ENCODE peak calls at places on chromosomes 1 and 21, in six cellular contexts. One of them, this sample, is unnamed.

GRCh38 chr1:180270767-180271639 is 40.9 kb downstream of the LHX4 start:
- DNase-seq in GM19239: no peak
- DNase-seq in MV-4-11: peak; percentile 36
- DNase-seq in NCI-H1048: no peak
- DNase-seq in foreskin melanocyte: no peak
- DNase-seq in stimulated activated CD4-positive, alpha-beta T cell treated with anti-CD3 and anti-CD28 coated beads, Interleukin-12 subunit alpha, Interleukin-12 subunit beta, amount 100 ng/mL, for 48 hours: no peak
- DNase-seq in this sample: no peak

GRCh38 chr1:87644500-87645245 is 316.0 kb downstream of the LMO4 start:
- DNase-seq in GM19239: no peak
- DNase-seq in MV-4-11: peak; percentile 90
- DNase-seq in NCI-H1048: no peak
- DNase-seq in foreskin melanocyte: peak; percentile 2
- DNase-seq in stimulated activated CD4-positive, alpha-beta T cell treated with anti-CD3 and anti-CD28 coated beads, Interleukin-12 subunit alpha, Interleukin-12 subunit beta, amount 100 ng/mL, for 48 hours: no peak
- DNase-seq in this sample: peak; percentile 76

GRCh38 chr1:228416217-228416971 is at the start of gene TRIM17:
- DNase-seq in GM19239: no peak
- DNase-seq in MV-4-11: no peak
- DNase-seq in NCI-H1048: peak; percentile 43
- DNase-seq in foreskin melanocyte: no peak
- DNase-seq in stimulated activated CD4-positive, alpha-beta T cell treated with anti-CD3 and anti-CD28 coated beads, Interleukin-12 subunit alpha, Interleukin-12 subunit beta, amount 100 ng/mL, for 48 hours: peak; percentile 11
- DNase-seq in this sample: no peak

GRCh38 chr1:6891781-6892579 is 106.7 kb downstream of the CAMTA1 start:
- DNase-seq in GM19239: no peak
- DNase-seq in MV-4-11: no peak
- DNase-seq in NCI-H1048: no peak
- DNase-seq in foreskin melanocyte: no peak
- DNase-seq in stimulated activated CD4-positive, alpha-beta T cell treated with anti-CD3 and anti-CD28 coated beads, Interleukin-12 subunit alpha, Interleukin-12 subunit beta, amount 100 ng/mL, for 48 hours: peak; percentile 37
- DNase-seq in this sample: no peak

GRCh38 chr1:39900662-39901485 is 843 bp downstream of the MYCL start:
- DNase-seq in GM19239: no peak
- DNase-seq in MV-4-11: no peak
- DNase-seq in NCI-H1048: no peak
- DNase-seq in foreskin melanocyte: peak; percentile 23
- DNase-seq in stimulated activated CD4-positive, alpha-beta T cell treated with anti-CD3 and anti-CD28 coated beads, Interleukin-12 subunit alpha, Interleukin-12 subunit beta, amount 100 ng/mL, for 48 hours: no peak
- DNase-seq in this sample: no peak

GRCh38 chr1:16449666-16450065 is 9.1 kb downstream of the NECAP2 start:
- DNase-seq in GM19239: no peak
- DNase-seq in MV-4-11: no peak
- DNase-seq in NCI-H1048: no peak
- DNase-seq in foreskin melanocyte: no peak
- DNase-seq in stimulated activated CD4-positive, alpha-beta T cell treated with anti-CD3 and anti-CD28 coated beads, Interleukin-12 subunit alpha, Interleukin-12 subunit beta, amount 100 ng/mL, for 48 hours: no peak
- DNase-seq in this sample: no peak

GRCh38 chr21:26752849-26753248 is 92.4 kb downstream of the ADAMTS1 start:
- DNase-seq in GM19239: no peak
- DNase-seq in MV-4-11: no peak
- DNase-seq in NCI-H1048: no peak
- DNase-seq in foreskin melanocyte: no peak
- DNase-seq in stimulated activated CD4-positive, alpha-beta T cell treated with anti-CD3 and anti-CD28 coated beads, Interleukin-12 subunit alpha, Interleukin-12 subunit beta, amount 100 ng/mL, for 48 hours: no peak
- DNase-seq in this sample: no peak

GRCh38 chr1:65882091-65882490 is 89.4 kb downstream of the PDE4B start:
- DNase-seq in GM19239: no peak
- DNase-seq in MV-4-11: no peak
- DNase-seq in NCI-H1048: no peak
- DNase-seq in foreskin melanocyte: no peak
- DNase-seq in stimulated activated CD4-positive, alpha-beta T cell treated with anti-CD3 and anti-CD28 coated beads, Interleukin-12 subunit alpha, Interleukin-12 subunit beta, amount 100 ng/mL, for 48 hours: no peak
- DNase-seq in this sample: no peak

GRCh38 chr1:15943515-15944307 is 32.2 kb downstream of the ZBTB17 start:
- DNase-seq in GM19239: no peak
- DNase-seq in MV-4-11: no peak
- DNase-seq in NCI-H1048: no peak
- DNase-seq in foreskin melanocyte: no peak
- DNase-seq in stimulated activated CD4-positive, alpha-beta T cell treated with anti-CD3 and anti-CD28 coated beads, Interleukin-12 subunit alpha, Interleukin-12 subunit beta, amount 100 ng/mL, for 48 hours: no peak
- DNase-seq in this sample: no peak

GRCh38 chr1:203077367-203077766 is 8.4 kb downstream of the MYOG start:
- DNase-seq in GM19239: no peak
- DNase-seq in MV-4-11: no peak
- DNase-seq in NCI-H1048: no peak
- DNase-seq in foreskin melanocyte: no peak
- DNase-seq in stimulated activated CD4-positive, alpha-beta T cell treated with anti-CD3 and anti-CD28 coated beads, Interleukin-12 subunit alpha, Interleukin-12 subunit beta, amount 100 ng/mL, for 48 hours: no peak
- DNase-seq in this sample: no peak

GRCh38 chr1:247924868-247925267 is at the start of gene OR2AJ1:
- DNase-seq in GM19239: no peak
- DNase-seq in MV-4-11: no peak
- DNase-seq in NCI-H1048: no peak
- DNase-seq in foreskin melanocyte: no peak
- DNase-seq in stimulated activated CD4-positive, alpha-beta T cell treated with anti-CD3 and anti-CD28 coated beads, Interleukin-12 subunit alpha, Interleukin-12 subunit beta, amount 100 ng/mL, for 48 hours: no peak
- DNase-seq in this sample: no peak

GRCh38 chr1:5983361-5984103 is 8.7 kb downstream of the NPHP4 start:
- DNase-seq in GM19239: no peak
- DNase-seq in MV-4-11: no peak
- DNase-seq in NCI-H1048: no peak
- DNase-seq in foreskin melanocyte: no peak
- DNase-seq in stimulated activated CD4-positive, alpha-beta T cell treated with anti-CD3 and anti-CD28 coated beads, Interleukin-12 subunit alpha, Interleukin-12 subunit beta, amount 100 ng/mL, for 48 hours: no peak
- DNase-seq in this sample: no peak

GRCh38 chr1:46547481-46548383 is 3.7 kb downstream of the KNCN start:
- DNase-seq in GM19239: no peak
- DNase-seq in MV-4-11: peak; percentile 30
- DNase-seq in NCI-H1048: no peak
- DNase-seq in foreskin melanocyte: no peak
- DNase-seq in stimulated activated CD4-positive, alpha-beta T cell treated with anti-CD3 and anti-CD28 coated beads, Interleukin-12 subunit alpha, Interleukin-12 subunit beta, amount 100 ng/mL, for 48 hours: no peak
- DNase-seq in this sample: peak; percentile 58

GRCh38 chr1:164617607-164618564 is 58.9 kb downstream of the PBX1 start:
- DNase-seq in GM19239: no peak
- DNase-seq in MV-4-11: no peak
- DNase-seq in NCI-H1048: no peak
- DNase-seq in foreskin melanocyte: peak; percentile 19
- DNase-seq in stimulated activated CD4-positive, alpha-beta T cell treated with anti-CD3 and anti-CD28 coated beads, Interleukin-12 subunit alpha, Interleukin-12 subunit beta, amount 100 ng/mL, for 48 hours: no peak
- DNase-seq in this sample: peak; percentile 31

GRCh38 chr1:93579891-93580290 is 101.7 kb downstream of the BCAR3 start:
- DNase-seq in GM19239: no peak
- DNase-seq in MV-4-11: no peak
- DNase-seq in NCI-H1048: no peak
- DNase-seq in foreskin melanocyte: no peak
- DNase-seq in stimulated activated CD4-positive, alpha-beta T cell treated with anti-CD3 and anti-CD28 coated beads, Interleukin-12 subunit alpha, Interleukin-12 subunit beta, amount 100 ng/mL, for 48 hours: no peak
- DNase-seq in this sample: no peak

GRCh38 chr1:47683402-47683801 is 245.6 kb downstream of the FOXD2 start:
- DNase-seq in GM19239: no peak
- DNase-seq in MV-4-11: no peak
- DNase-seq in NCI-H1048: no peak
- DNase-seq in foreskin melanocyte: no peak
- DNase-seq in stimulated activated CD4-positive, alpha-beta T cell treated with anti-CD3 and anti-CD28 coated beads, Interleukin-12 subunit alpha, Interleukin-12 subunit beta, amount 100 ng/mL, for 48 hours: no peak
- DNase-seq in this sample: no peak

GRCh38 chr1:16174886-16175598 is 19.2 kb upstream of the EPHA2 start:
- DNase-seq in GM19239: no peak
- DNase-seq in MV-4-11: no peak
- DNase-seq in NCI-H1048: no peak
- DNase-seq in foreskin melanocyte: no peak
- DNase-seq in stimulated activated CD4-positive, alpha-beta T cell treated with anti-CD3 and anti-CD28 coated beads, Interleukin-12 subunit alpha, Interleukin-12 subunit beta, amount 100 ng/mL, for 48 hours: no peak
- DNase-seq in this sample: no peak

GRCh38 chr1:24216254-24216653 is 29.2 kb upstream of the IFNLR1 start:
- DNase-seq in GM19239: no peak
- DNase-seq in MV-4-11: no peak
- DNase-seq in NCI-H1048: no peak
- DNase-seq in foreskin melanocyte: no peak
- DNase-seq in stimulated activated CD4-positive, alpha-beta T cell treated with anti-CD3 and anti-CD28 coated beads, Interleukin-12 subunit alpha, Interleukin-12 subunit beta, amount 100 ng/mL, for 48 hours: no peak
- DNase-seq in this sample: no peak

GRCh38 chr1:219066631-219067349 is 106.9 kb upstream of the LYPLAL1 start:
- DNase-seq in GM19239: no peak
- DNase-seq in MV-4-11: no peak
- DNase-seq in NCI-H1048: peak; percentile 23
- DNase-seq in foreskin melanocyte: peak; percentile 95
- DNase-seq in stimulated activated CD4-positive, alpha-beta T cell treated with anti-CD3 and anti-CD28 coated beads, Interleukin-12 subunit alpha, Interleukin-12 subunit beta, amount 100 ng/mL, for 48 hours: no peak
- DNase-seq in this sample: peak; percentile 19

GRCh38 chr1:248847181-248847955 is 9.3 kb downstream of the ZNF672 start:
- DNase-seq in GM19239: no peak
- DNase-seq in MV-4-11: no peak
- DNase-seq in NCI-H1048: no peak
- DNase-seq in foreskin melanocyte: no peak
- DNase-seq in stimulated activated CD4-positive, alpha-beta T cell treated with anti-CD3 and anti-CD28 coated beads, Interleukin-12 subunit alpha, Interleukin-12 subunit beta, amount 100 ng/mL, for 48 hours: no peak
- DNase-seq in this sample: no peak

GRCh38 chr1:7552402-7552801 is 218.7 kb upstream of the VAMP3 start:
- DNase-seq in GM19239: no peak
- DNase-seq in MV-4-11: no peak
- DNase-seq in NCI-H1048: no peak
- DNase-seq in foreskin melanocyte: no peak
- DNase-seq in stimulated activated CD4-positive, alpha-beta T cell treated with anti-CD3 and anti-CD28 coated beads, Interleukin-12 subunit alpha, Interleukin-12 subunit beta, amount 100 ng/mL, for 48 hours: no peak
- DNase-seq in this sample: no peak

GRCh38 chr21:36478941-36479340 is 981 bp downstream of the CLDN14 start:
- DNase-seq in GM19239: no peak
- DNase-seq in MV-4-11: no peak
- DNase-seq in NCI-H1048: no peak
- DNase-seq in foreskin melanocyte: no peak
- DNase-seq in stimulated activated CD4-positive, alpha-beta T cell treated with anti-CD3 and anti-CD28 coated beads, Interleukin-12 subunit alpha, Interleukin-12 subunit beta, amount 100 ng/mL, for 48 hours: no peak
- DNase-seq in this sample: peak; percentile 22

GRCh38 chr1:223271085-223271781 is 92.7 kb downstream of the SUSD4 start:
- DNase-seq in GM19239: no peak
- DNase-seq in MV-4-11: no peak
- DNase-seq in NCI-H1048: no peak
- DNase-seq in foreskin melanocyte: no peak
- DNase-seq in stimulated activated CD4-positive, alpha-beta T cell treated with anti-CD3 and anti-CD28 coated beads, Interleukin-12 subunit alpha, Interleukin-12 subunit beta, amount 100 ng/mL, for 48 hours: no peak
- DNase-seq in this sample: no peak

GRCh38 chr1:99777752-99778151 is 11.3 kb upstream of the FRRS1 start:
- DNase-seq in GM19239: no peak
- DNase-seq in MV-4-11: no peak
- DNase-seq in NCI-H1048: no peak
- DNase-seq in foreskin melanocyte: no peak
- DNase-seq in stimulated activated CD4-positive, alpha-beta T cell treated with anti-CD3 and anti-CD28 coated beads, Interleukin-12 subunit alpha, Interleukin-12 subunit beta, amount 100 ng/mL, for 48 hours: no peak
- DNase-seq in this sample: no peak

GRCh38 chr1:111852216-111852615 is 96.5 kb downstream of the DDX20 start:
- DNase-seq in GM19239: no peak
- DNase-seq in MV-4-11: no peak
- DNase-seq in NCI-H1048: no peak
- DNase-seq in foreskin melanocyte: no peak
- DNase-seq in stimulated activated CD4-positive, alpha-beta T cell treated with anti-CD3 and anti-CD28 coated beads, Interleukin-12 subunit alpha, Interleukin-12 subunit beta, amount 100 ng/mL, for 48 hours: no peak
- DNase-seq in this sample: no peak

GRCh38 chr1:3550511-3551289 is 60.6 kb downstream of the MEGF6 start:
- DNase-seq in GM19239: no peak
- DNase-seq in MV-4-11: no peak
- DNase-seq in NCI-H1048: no peak
- DNase-seq in foreskin melanocyte: no peak
- DNase-seq in stimulated activated CD4-positive, alpha-beta T cell treated with anti-CD3 and anti-CD28 coated beads, Interleukin-12 subunit alpha, Interleukin-12 subunit beta, amount 100 ng/mL, for 48 hours: no peak
- DNase-seq in this sample: no peak

GRCh38 chr1:162421258-162422194 is 9.6 kb upstream of the SH2D1B start:
- DNase-seq in GM19239: no peak
- DNase-seq in MV-4-11: no peak
- DNase-seq in NCI-H1048: no peak
- DNase-seq in foreskin melanocyte: no peak
- DNase-seq in stimulated activated CD4-positive, alpha-beta T cell treated with anti-CD3 and anti-CD28 coated beads, Interleukin-12 subunit alpha, Interleukin-12 subunit beta, amount 100 ng/mL, for 48 hours: no peak
- DNase-seq in this sample: peak; percentile 12

GRCh38 chr1:228275435-228276342 is 67.8 kb downstream of the OBSCN start:
- DNase-seq in GM19239: peak; percentile 77
- DNase-seq in MV-4-11: peak; percentile 71
- DNase-seq in NCI-H1048: peak; percentile 97
- DNase-seq in foreskin melanocyte: peak; percentile 65
- DNase-seq in stimulated activated CD4-positive, alpha-beta T cell treated with anti-CD3 and anti-CD28 coated beads, Interleukin-12 subunit alpha, Interleukin-12 subunit beta, amount 100 ng/mL, for 48 hours: peak; percentile 78
- DNase-seq in this sample: peak; percentile 57

GRCh38 chr1:230831706-230832105 is 36.6 kb downstream of the C1orf198 start:
- DNase-seq in GM19239: no peak
- DNase-seq in MV-4-11: no peak
- DNase-seq in NCI-H1048: no peak
- DNase-seq in foreskin melanocyte: no peak
- DNase-seq in stimulated activated CD4-positive, alpha-beta T cell treated with anti-CD3 and anti-CD28 coated beads, Interleukin-12 subunit alpha, Interleukin-12 subunit beta, amount 100 ng/mL, for 48 hours: no peak
- DNase-seq in this sample: no peak

GRCh38 chr21:23016617-23017016 is 2018.4 kb downstream of the NCAM2 start:
- DNase-seq in GM19239: no peak
- DNase-seq in MV-4-11: no peak
- DNase-seq in NCI-H1048: peak; percentile 15
- DNase-seq in foreskin melanocyte: no peak
- DNase-seq in stimulated activated CD4-positive, alpha-beta T cell treated with anti-CD3 and anti-CD28 coated beads, Interleukin-12 subunit alpha, Interleukin-12 subunit beta, amount 100 ng/mL, for 48 hours: no peak
- DNase-seq in this sample: peak; percentile 48

This sample was measured in pons.